ENCODE peak calls at places on chromosomes 3 and 15, in eight cellular contexts. X is fibroblast of lung, F is sigmoid colon, A is hepatocyte, C is tibial nerve, B is keratinocyte, T is astrocyte, E is left ventricle myocardium inferior. K is an unnamed sample. For H3K27me3, the result is how much of the 10 kb centered on the place peaks cover.

GRCh38 chr15:68407886-68408500 is 24.0 kb downstream of the ITGA11 start:
- DNase-seq in X (no peak), C (no peak), B (no peak), A (no peak), T (no peak), E (no peak), F (peak), K (no peak)

GRCh38 chr3:66411436-66411835 is 89.4 kb downstream of the LRIG1 start:
- DNase-seq in C (no peak), X (no peak), F (peak), B (no peak), T (no peak), E (no peak), A (no peak), K (no peak)

GRCh38 chr3:12557472-12558105 is 702 bp downstream of the MKRN2 start:
- DNase-seq in C (no peak), F (no peak), B (no peak), A (no peak), T (peak), X (peak), E (no peak), K (peak)

GRCh38 chr15:79615754-79616153 is 183.6 kb downstream of the MINAR1 start:
- DNase-seq in C (no peak), F (no peak), T (no peak), A (no peak), X (no peak), E (peak), B (no peak), K (no peak)

GRCh38 chr15:32656091-32656860 is 14.8 kb downstream of the SCG5 start:
- DNase-seq in E (no peak), T (no peak), A (no peak), X (no peak), F (no peak), C (no peak), B (no peak), K (peak)

GRCh38 chr3:141366285-141367037 is 1.8 kb upstream of the ZBTB38 start:
- DNase-seq in E (peak), B (no peak), A (peak), T (peak), C (peak), F (peak), X (peak), K (peak)

GRCh38 chr3:148642616-148643015 is 55.1 kb upstream of the AGTR1 start:
- DNase-seq in A (no peak), B (no peak), E (no peak), C (no peak), F (no peak), X (peak), T (peak), K (peak)

GRCh38 chr3:32873491-32874130 is 55.8 kb downstream of the TRIM71 start:
- DNase-seq in T (no peak), A (no peak), E (no peak), X (no peak), B (no peak), F (no peak), C (no peak), K (no peak)

GRCh38 chr3:116112686-116113085 is 332.6 kb downstream of the LSAMP start:
- DNase-seq in C (no peak), X (peak), B (no peak), E (no peak), A (no peak), T (peak), F (no peak), K (no peak)

GRCh38 chr15:46127361-46127874 is 492.6 kb downstream of the SQOR start:
- DNase-seq in F (no peak), X (peak), C (no peak), E (no peak), T (peak), A (no peak), B (no peak), K (peak)

GRCh38 chr3:33278106-33278672 is 947 bp downstream of the FBXL2 start:
- DNase-seq in F (no peak), A (peak), C (no peak), X (peak), E (no peak), B (no peak), T (no peak), K (peak)

GRCh38 chr15:95559875-95560394 is 770.6 kb upstream of the NR2F2 start:
- DNase-seq in T (peak), E (no peak), C (no peak), B (peak), A (peak), X (peak), F (no peak), K (peak)

GRCh38 chr3:141391298-141392017 is 23.2 kb downstream of the ZBTB38 start:
- DNase-seq in X (no peak), B (no peak), T (no peak), C (no peak), E (no peak), F (no peak), A (peak), K (no peak)

GRCh38 chr3:71710906-71711494 is 14.2 kb downstream of the EIF4E3 start:
- DNase-seq in X (peak), T (peak), E (no peak), F (no peak), A (peak), B (no peak), C (no peak), K (peak)

GRCh38 chr3:37985637-37986320 is 4.8 kb upstream of the VILL start:
- DNase-seq in X (no peak), T (no peak), A (no peak), F (peak), C (peak), B (no peak), E (no peak), K (peak)

GRCh38 chr3:58059349-58060321 is 51.4 kb downstream of the FLNB start:
- DNase-seq in F (peak), X (peak), C (no peak), T (peak), E (no peak), B (no peak), A (peak), K (no peak)

GRCh38 chr3:68271145-68271544 is 616.7 kb upstream of the SUCLG2 start:
- DNase-seq in C (no peak), X (no peak), F (no peak), B (no peak), A (no peak), T (no peak), E (no peak), K (no peak)

GRCh38 chr3:183224581-183224980 is 28.5 kb upstream of the B3GNT5 start:
- DNase-seq in X (no peak), E (no peak), F (no peak), T (no peak), A (no peak), C (no peak), B (no peak), K (no peak)

GRCh38 chr3:28576590-28577220 is 228.1 kb upstream of the AZI2 start:
- DNase-seq in C (no peak), A (no peak), E (no peak), F (no peak), T (no peak), X (no peak), B (no peak), K (no peak)

GRCh38 chr3:161265916-161266571 is 44.9 kb downstream of the NMD3 start:
- DNase-seq in T (no peak), A (no peak), B (no peak), X (peak), F (no peak), C (no peak), E (no peak), K (peak)

DNA sequence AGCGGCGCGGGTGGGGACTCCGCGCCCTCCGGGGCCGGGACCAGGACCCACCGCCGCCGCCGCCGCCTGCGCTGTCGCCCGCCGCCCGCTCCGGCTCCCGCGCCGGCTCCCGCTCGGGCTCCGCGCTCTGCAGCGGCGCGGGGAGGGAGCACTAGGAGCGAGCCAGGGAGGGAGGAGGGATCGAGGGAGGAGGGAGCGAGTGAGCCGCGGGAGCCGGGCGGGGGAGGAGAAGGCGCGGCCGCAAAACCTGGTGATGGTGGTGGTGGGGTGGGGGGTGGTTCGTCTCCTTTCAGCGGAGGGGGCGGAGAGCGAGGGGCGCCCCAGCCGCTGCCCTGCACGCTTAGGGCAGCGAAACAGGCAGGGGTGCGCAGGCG is at the start of gene LINGO1:
- DNase-seq in X (peak), B (no peak), E (no peak), A (peak), C (no peak), T (peak), F (no peak), K (no peak)
- H3K27me3 ChIP-seq in X (under half), B (half or more), E (half or more), A (under half), C (half or more), T (half or more), F (half or more), K (under half)

GRCh38 chr3:128486692-128487537 is 6.1 kb downstream of the GATA2 start:
- DNase-seq in C (no peak), T (no peak), B (no peak), A (no peak), E (no peak), F (no peak), X (peak), K (no peak)
- H3K27me3 ChIP-seq in C (half or more), T (half or more), B (half or more), A (half or more), E (half or more), F (half or more), X (under half), K (half or more)

DNA sequence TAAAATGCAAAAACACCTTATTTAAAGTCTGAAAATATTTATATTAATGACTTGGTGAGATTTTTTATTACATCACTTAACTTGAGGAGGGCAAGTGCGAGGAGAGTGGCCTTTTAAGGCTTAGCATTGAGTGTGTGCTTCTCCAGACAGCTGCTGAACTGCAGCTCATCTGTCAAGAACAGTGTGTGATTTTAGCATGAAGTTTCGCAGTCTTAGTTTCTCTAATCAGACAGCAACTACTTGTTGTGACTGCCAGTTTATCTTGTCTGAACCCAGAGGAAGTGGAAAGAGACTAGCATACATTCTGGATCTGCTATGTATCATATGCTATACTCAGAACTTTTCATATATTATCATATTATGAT is 291.7 kb upstream of the ROPN1 start:
- DNase-seq in T (no peak), E (no peak), A (no peak), X (no peak), C (no peak), B (no peak), F (no peak), K (no peak)
- H3K27me3 ChIP-seq in T (under half), E (under half), A (under half), X (under half), C (under half), B (under half), F (under half), K (under half)

GRCh38 chr3:193731656-193732055 is 138.6 kb downstream of the OPA1 start:
- DNase-seq in T (no peak), X (no peak), E (no peak), A (no peak), C (no peak), F (no peak), B (no peak), K (no peak)
- H3K27me3 ChIP-seq in T (under half), X (under half), E (under half), A (under half), C (under half), F (under half), B (under half), K (under half)

DNA sequence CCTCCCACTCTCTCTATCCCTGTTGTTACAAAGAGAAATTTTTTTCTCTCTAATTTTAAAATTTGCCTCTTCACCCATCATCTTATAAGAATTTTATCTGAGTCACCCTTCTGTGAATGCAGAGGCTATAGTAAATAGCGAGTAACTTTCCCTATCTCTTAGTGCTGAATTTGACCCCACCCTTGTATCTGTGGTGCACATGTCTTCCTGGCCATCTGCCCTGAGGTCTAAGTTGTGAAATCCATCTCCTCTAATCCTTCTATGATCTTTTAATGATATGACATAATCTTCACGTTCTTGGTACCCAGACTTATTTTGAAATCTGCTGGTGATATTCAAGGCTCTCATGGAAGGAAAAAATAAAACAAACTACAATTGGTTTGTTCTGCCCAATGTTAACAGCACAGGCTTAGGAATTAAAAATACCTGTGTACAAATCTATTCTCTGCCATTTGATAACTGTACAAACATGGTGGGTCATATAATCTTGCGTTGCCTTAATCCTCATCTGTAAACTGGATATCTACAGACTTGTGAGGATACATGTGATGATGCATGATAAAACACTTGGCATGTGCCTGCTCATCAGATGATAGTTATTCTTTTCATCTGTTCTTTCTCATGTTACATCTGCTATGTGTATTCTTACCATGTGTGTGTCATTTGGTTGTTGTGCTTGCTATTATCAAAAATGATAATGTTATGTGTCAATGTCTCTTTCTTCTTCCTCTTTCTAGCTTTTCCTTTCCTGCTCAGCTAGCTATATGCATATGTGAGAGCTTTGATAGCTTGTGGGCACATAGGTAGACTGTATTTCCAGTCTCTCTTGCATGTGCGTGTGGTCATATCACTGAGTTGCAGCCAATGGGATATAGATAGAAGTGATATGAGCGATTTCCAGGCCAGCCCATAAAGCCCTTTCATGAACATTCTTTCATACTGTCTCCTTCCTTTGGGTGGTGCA is 13.7 kb upstream of the CCR3 start:
- DNase-seq in E (no peak), A (peak), F (peak), B (peak), C (no peak), X (peak), T (peak), K (peak)
- H3K27me3 ChIP-seq in E (half or more), A (under half), F (under half), B (under half), C (under half), X (under half), T (under half), K (under half)

DNA sequence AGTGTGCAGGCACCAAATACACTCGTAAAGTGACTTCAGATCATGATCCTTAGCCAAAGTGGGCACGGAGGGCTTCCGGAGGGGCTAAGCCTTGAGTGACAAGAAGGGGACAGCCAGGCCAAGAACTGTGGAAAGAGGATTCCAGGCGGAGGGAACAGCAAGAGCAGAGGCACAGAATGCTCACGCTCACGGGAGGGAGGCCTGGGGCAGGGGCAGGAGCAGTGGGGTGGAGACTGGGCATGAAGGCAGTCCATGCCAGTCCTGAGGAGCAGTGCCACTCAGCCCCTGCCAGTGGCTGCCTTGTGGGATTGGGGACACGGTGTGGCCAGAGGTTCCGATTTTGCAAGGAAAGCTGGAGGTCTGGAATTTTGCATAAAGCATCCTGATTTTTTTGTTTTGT is 36.0 kb downstream of the DNAJB8 start:
- DNase-seq in X (no peak), C (no peak), B (no peak), A (no peak), E (no peak), T (no peak), F (no peak), K (no peak)
- H3K27me3 ChIP-seq in X (under half), C (half or more), B (half or more), A (under half), E (half or more), T (half or more), F (half or more), K (under half)

GRCh38 chr15:72902245-72902928 is 118.8 kb upstream of the ADPGK start:
- DNase-seq in E (peak), F (peak), B (no peak), T (peak), A (peak), C (peak), X (peak), K (no peak)
- H3K27me3 ChIP-seq in E (under half), F (under half), B (under half), T (under half), A (under half), C (under half), X (under half), K (under half)

DNA sequence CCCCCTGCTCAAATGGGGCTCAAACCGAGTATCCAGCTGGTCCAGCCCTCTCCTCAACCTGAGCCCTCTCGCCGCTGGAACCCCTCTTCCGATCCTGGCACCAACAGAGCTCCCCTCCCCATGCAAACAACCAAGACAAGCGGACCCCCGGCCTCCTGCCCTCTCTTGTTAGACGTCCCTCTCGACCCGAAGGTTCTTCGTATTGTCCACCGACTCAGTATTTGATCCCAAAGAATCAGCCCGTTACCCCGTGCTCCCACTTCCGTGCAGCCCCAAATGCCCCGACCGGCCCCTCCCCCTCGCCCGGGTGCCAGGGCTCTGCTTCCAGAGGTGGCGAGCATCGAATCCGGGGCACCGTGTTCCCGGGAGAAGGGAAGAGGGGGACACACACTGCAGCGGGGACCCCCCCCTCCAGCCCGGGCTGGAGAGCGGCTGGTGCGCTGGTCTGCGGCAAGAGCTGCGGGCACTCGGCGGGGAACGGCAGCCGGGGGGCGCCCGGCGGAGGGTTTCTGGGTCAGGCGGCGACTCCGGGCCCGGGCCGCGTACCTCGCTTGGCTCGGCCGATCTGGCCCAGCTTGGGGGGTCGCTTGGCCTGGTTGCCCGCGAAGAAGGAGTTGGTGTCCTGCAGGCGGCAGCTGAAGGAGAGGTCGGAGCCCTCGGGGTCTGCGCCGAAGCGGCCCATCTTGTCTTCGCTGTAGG is 633 bp downstream of the CAMK2N2 start:
- DNase-seq in A (no peak), F (no peak), B (no peak), C (no peak), X (no peak), T (no peak), E (no peak), K (no peak)
- H3K27me3 ChIP-seq in A (half or more), F (half or more), B (under half), C (half or more), X (under half), T (under half), E (half or more), K (under half)

GRCh38 chr3:138674131-138674530 is 65.6 kb downstream of the FAIM start:
- DNase-seq in E (no peak), X (no peak), T (no peak), C (no peak), F (no peak), A (no peak), B (no peak), K (peak)

GRCh38 chr3:138675393-138675792 is 66.8 kb downstream of the FAIM start:
- DNase-seq in T (peak), F (no peak), X (peak), B (no peak), A (no peak), C (no peak), E (no peak), K (peak)

GRCh38 chr3:138668107-138668506 is 59.5 kb downstream of the FAIM start:
- DNase-seq in X (no peak), T (no peak), A (no peak), C (no peak), E (no peak), F (no peak), B (no peak), K (no peak)

GRCh38 chr3:138673641-138674040 is 65.1 kb downstream of the FAIM start:
- DNase-seq in F (no peak), A (peak), C (no peak), B (no peak), X (peak), E (no peak), T (peak), K (peak)

GRCh38 chr3:138670409-138670808 is 61.8 kb downstream of the FAIM start:
- DNase-seq in F (no peak), A (peak), C (no peak), X (no peak), T (no peak), E (no peak), B (no peak), K (no peak)
- H3K27me3 ChIP-seq in F (under half), A (under half), C (under half), X (under half), T (under half), E (under half), B (under half), K (under half)

GRCh38 chr15:52796742-52797515 is 6.8 kb upstream of the ONECUT1 start:
- DNase-seq in X (no peak), F (no peak), T (no peak), B (no peak), E (no peak), A (no peak), C (no peak), K (no peak)

GRCh38 chr15:52796228-52796521 is 6.0 kb upstream of the ONECUT1 start:
- DNase-seq in E (no peak), B (no peak), C (no peak), F (no peak), T (no peak), X (no peak), A (no peak), K (no peak)

GRCh38 chr15:52795464-52796227 is 5.5 kb upstream of the ONECUT1 start:
- DNase-seq in T (no peak), C (no peak), F (no peak), A (no peak), B (no peak), X (no peak), E (no peak), K (no peak)

GRCh38 chr15:52797625-52798501 is 7.7 kb upstream of the ONECUT1 start:
- DNase-seq in T (no peak), B (no peak), E (no peak), C (no peak), F (no peak), A (no peak), X (no peak), K (no peak)

GRCh38 chr15:52794665-52795463 is 4.7 kb upstream of the ONECUT1 start:
- DNase-seq in B (no peak), T (no peak), C (no peak), E (no peak), F (no peak), X (no peak), A (no peak), K (no peak)
- H3K27me3 ChIP-seq in B (half or more), T (half or more), C (half or more), E (half or more), F (half or more), X (half or more), A (half or more), K (half or more)